ENCODE peak calls at places on chromosome 22, in seven cellular contexts. One of them, this sample, is unnamed.

GRCh38 chr22:44544523-44545433 is 46.7 kb upstream of the RTL6 start:
- DNase-seq in spleen: no peak
- DNase-seq in GM23338: no peak
- DNase-seq in breast epithelium: no peak
- DNase-seq in sigmoid colon: no peak
- DNase-seq in H1: no peak
- DNase-seq in SK-N-SH: no peak
- DNase-seq in this sample: no peak

GRCh38 chr22:42366815-42367581 is 65.2 kb downstream of the NFAM1 start:
- DNase-seq in spleen: no peak
- DNase-seq in GM23338: no peak
- DNase-seq in breast epithelium: peak; percentile 67
- DNase-seq in sigmoid colon: peak; percentile 91
- DNase-seq in H1: no peak
- DNase-seq in SK-N-SH: no peak
- DNase-seq in this sample: no peak

GRCh38 chr22:38755911-38756532 is at the start of gene SUN2:
- DNase-seq in spleen: peak; percentile 98
- DNase-seq in GM23338: peak; percentile 76
- DNase-seq in breast epithelium: peak; percentile 93
- DNase-seq in sigmoid colon: peak; percentile 97
- DNase-seq in H1: peak; percentile 88
- DNase-seq in SK-N-SH: peak; percentile 95
- DNase-seq in this sample: peak; percentile 97

GRCh38 chr22:38567531-38568245 is 2.3 kb downstream of the DMC1 start:
- DNase-seq in spleen: no peak
- DNase-seq in GM23338: peak; percentile 8
- DNase-seq in breast epithelium: no peak
- DNase-seq in sigmoid colon: no peak
- DNase-seq in H1: peak; percentile 35
- DNase-seq in SK-N-SH: no peak
- DNase-seq in this sample: no peak

GRCh38 chr22:17339095-17339693 is 30.1 kb upstream of the CECR2 start:
- DNase-seq in spleen: no peak
- DNase-seq in GM23338: no peak
- DNase-seq in breast epithelium: no peak
- DNase-seq in sigmoid colon: no peak
- DNase-seq in H1: no peak
- DNase-seq in SK-N-SH: no peak
- DNase-seq in this sample: no peak

GRCh38 chr22:43205748-43206514 is 19.0 kb upstream of the TTLL12 start:
- DNase-seq in spleen: no peak
- DNase-seq in GM23338: no peak
- DNase-seq in breast epithelium: no peak
- DNase-seq in sigmoid colon: no peak
- DNase-seq in H1: no peak
- DNase-seq in SK-N-SH: no peak
- DNase-seq in this sample: no peak

GRCh38 chr22:26526165-26526564 is 13.9 kb upstream of the TFIP11 start:
- DNase-seq in spleen: no peak
- DNase-seq in GM23338: no peak
- DNase-seq in breast epithelium: no peak
- DNase-seq in sigmoid colon: no peak
- DNase-seq in H1: no peak
- DNase-seq in SK-N-SH: no peak
- DNase-seq in this sample: no peak

GRCh38 chr22:37418627-37419369 is 8.5 kb downstream of the ELFN2 start:
- DNase-seq in spleen: no peak
- DNase-seq in GM23338: peak; percentile 46
- DNase-seq in breast epithelium: no peak
- DNase-seq in sigmoid colon: no peak
- DNase-seq in H1: no peak
- DNase-seq in SK-N-SH: no peak
- DNase-seq in this sample: no peak

GRCh38 chr22:23534201-23534850 is 45.8 kb downstream of the IGLL1 start:
- DNase-seq in spleen: peak; percentile 69
- DNase-seq in GM23338: no peak
- DNase-seq in breast epithelium: no peak
- DNase-seq in sigmoid colon: peak; percentile 46
- DNase-seq in H1: no peak
- DNase-seq in SK-N-SH: peak; percentile 28
- DNase-seq in this sample: peak; percentile 55

GRCh38 chr22:23218867-23219251 is 38.5 kb downstream of the BCR start:
- DNase-seq in spleen: peak; percentile 93
- DNase-seq in GM23338: peak; percentile 70
- DNase-seq in breast epithelium: no peak
- DNase-seq in sigmoid colon: no peak
- DNase-seq in H1: no peak
- DNase-seq in SK-N-SH: peak; percentile 60
- DNase-seq in this sample: no peak

GRCh38 chr22:49600452-49600847 is 227.2 kb downstream of the BRD1 start:
- DNase-seq in spleen: no peak
- DNase-seq in GM23338: no peak
- DNase-seq in breast epithelium: no peak
- DNase-seq in sigmoid colon: no peak
- DNase-seq in H1: no peak
- DNase-seq in SK-N-SH: no peak
- DNase-seq in this sample: no peak

GRCh38 chr22:20448630-20449029 is 11.0 kb upstream of the SCARF2 start:
- DNase-seq in spleen: no peak
- DNase-seq in GM23338: no peak
- DNase-seq in breast epithelium: no peak
- DNase-seq in sigmoid colon: no peak
- DNase-seq in H1: no peak
- DNase-seq in SK-N-SH: no peak
- DNase-seq in this sample: no peak

GRCh38 chr22:37904572-37905533 is 1.2 kb upstream of the MICALL1 start:
- DNase-seq in spleen: no peak
- DNase-seq in GM23338: peak; percentile 40
- DNase-seq in breast epithelium: no peak
- DNase-seq in sigmoid colon: peak; percentile 83
- DNase-seq in H1: peak; percentile 67
- DNase-seq in SK-N-SH: peak; percentile 58
- DNase-seq in this sample: no peak

GRCh38 chr22:48711031-48711431 is 1116.6 kb downstream of the BRD1 start:
- DNase-seq in spleen: peak; percentile 54
- DNase-seq in GM23338: no peak
- DNase-seq in breast epithelium: no peak
- DNase-seq in sigmoid colon: peak; percentile 19
- DNase-seq in H1: no peak
- DNase-seq in SK-N-SH: no peak
- DNase-seq in this sample: no peak

GRCh38 chr22:48347311-48347710 is 1480.4 kb downstream of the BRD1 start:
- DNase-seq in spleen: no peak
- DNase-seq in GM23338: no peak
- DNase-seq in breast epithelium: no peak
- DNase-seq in sigmoid colon: peak; percentile 30
- DNase-seq in H1: no peak
- DNase-seq in SK-N-SH: no peak
- DNase-seq in this sample: no peak

GRCh38 chr22:50727678-50728522 is 10.1 kb upstream of the ACR start:
- DNase-seq in spleen: peak; percentile 72
- DNase-seq in GM23338: no peak
- DNase-seq in breast epithelium: no peak
- DNase-seq in sigmoid colon: peak; percentile 46
- DNase-seq in H1: no peak
- DNase-seq in SK-N-SH: no peak
- DNase-seq in this sample: peak; percentile 71

GRCh38 chr22:50544078-50544745 is 1.5 kb upstream of the KLHDC7B start:
- DNase-seq in spleen: peak; percentile 97
- DNase-seq in GM23338: peak; percentile 93
- DNase-seq in breast epithelium: peak; percentile 49
- DNase-seq in sigmoid colon: peak; percentile 81
- DNase-seq in H1: peak; percentile 95
- DNase-seq in SK-N-SH: peak; percentile 83
- DNase-seq in this sample: peak; percentile 87

GRCh38 chr22:27668828-27669797 is 132.4 kb downstream of the MN1 start:
- DNase-seq in spleen: peak; percentile 79
- DNase-seq in GM23338: peak; percentile 7
- DNase-seq in breast epithelium: no peak
- DNase-seq in sigmoid colon: no peak
- DNase-seq in H1: no peak
- DNase-seq in SK-N-SH: no peak
- DNase-seq in this sample: no peak

GRCh38 chr22:22840778-22841177 is 46.8 kb upstream of the IGLL5 start:
- DNase-seq in spleen: no peak
- DNase-seq in GM23338: no peak
- DNase-seq in breast epithelium: no peak
- DNase-seq in sigmoid colon: no peak
- DNase-seq in H1: no peak
- DNase-seq in SK-N-SH: no peak
- DNase-seq in this sample: no peak

GRCh38 chr22:23182289-23183106 is 2.2 kb downstream of the BCR start:
- DNase-seq in spleen: no peak
- DNase-seq in GM23338: peak; percentile 47
- DNase-seq in breast epithelium: no peak
- DNase-seq in sigmoid colon: no peak
- DNase-seq in H1: no peak
- DNase-seq in SK-N-SH: no peak
- DNase-seq in this sample: no peak

GRCh38 chr22:32760815-32761214 is 40.7 kb upstream of the TIMP3 start:
- DNase-seq in spleen: no peak
- DNase-seq in GM23338: no peak
- DNase-seq in breast epithelium: no peak
- DNase-seq in sigmoid colon: no peak
- DNase-seq in H1: no peak
- DNase-seq in SK-N-SH: no peak
- DNase-seq in this sample: no peak

GRCh38 chr22:23457586-23457985 is 122.5 kb downstream of the IGLL1 start:
- DNase-seq in spleen: no peak
- DNase-seq in GM23338: no peak
- DNase-seq in breast epithelium: no peak
- DNase-seq in sigmoid colon: no peak
- DNase-seq in H1: no peak
- DNase-seq in SK-N-SH: no peak
- DNase-seq in this sample: no peak

GRCh38 chr22:32725369-32725988 is 76.0 kb upstream of the TIMP3 start:
- DNase-seq in spleen: no peak
- DNase-seq in GM23338: no peak
- DNase-seq in breast epithelium: no peak
- DNase-seq in sigmoid colon: no peak
- DNase-seq in H1: no peak
- DNase-seq in SK-N-SH: no peak
- DNase-seq in this sample: no peak

GRCh38 chr22:32634424-32634981 is 159.9 kb downstream of the FBXO7 start:
- DNase-seq in spleen: no peak
- DNase-seq in GM23338: no peak
- DNase-seq in breast epithelium: no peak
- DNase-seq in sigmoid colon: no peak
- DNase-seq in H1: no peak
- DNase-seq in SK-N-SH: no peak
- DNase-seq in this sample: no peak

GRCh38 chr22:29078869-29079207 is 6.0 kb downstream of the KREMEN1 start:
- DNase-seq in spleen: no peak
- DNase-seq in GM23338: no peak
- DNase-seq in breast epithelium: no peak
- DNase-seq in sigmoid colon: no peak
- DNase-seq in H1: no peak
- DNase-seq in SK-N-SH: no peak
- DNase-seq in this sample: no peak

GRCh38 chr22:45478108-45478771 is 24.4 kb upstream of the FBLN1 start:
- DNase-seq in spleen: peak; percentile 12
- DNase-seq in GM23338: no peak
- DNase-seq in breast epithelium: no peak
- DNase-seq in sigmoid colon: no peak
- DNase-seq in H1: no peak
- DNase-seq in SK-N-SH: no peak
- DNase-seq in this sample: no peak

GRCh38 chr22:46561435-46561905 is 24.1 kb upstream of the CELSR1 start:
- DNase-seq in spleen: peak; percentile 47
- DNase-seq in GM23338: peak; percentile 78
- DNase-seq in breast epithelium: no peak
- DNase-seq in sigmoid colon: no peak
- DNase-seq in H1: no peak
- DNase-seq in SK-N-SH: peak; percentile 63
- DNase-seq in this sample: peak; percentile 44
- H3K4me3 ChIP-seq in spleen: no peak overlapping the region
- H3K4me3 ChIP-seq in GM23338: peak overlapping the region; percentile 34
- H3K4me3 ChIP-seq in breast epithelium: no peak overlapping the region
- H3K4me3 ChIP-seq in sigmoid colon: no peak overlapping the region
- H3K4me3 ChIP-seq in H1: peak overlapping the region; percentile 50
- H3K4me3 ChIP-seq in SK-N-SH: no peak overlapping the region
- H3K4me3 ChIP-seq in this sample: no peak overlapping the region

DNA sequence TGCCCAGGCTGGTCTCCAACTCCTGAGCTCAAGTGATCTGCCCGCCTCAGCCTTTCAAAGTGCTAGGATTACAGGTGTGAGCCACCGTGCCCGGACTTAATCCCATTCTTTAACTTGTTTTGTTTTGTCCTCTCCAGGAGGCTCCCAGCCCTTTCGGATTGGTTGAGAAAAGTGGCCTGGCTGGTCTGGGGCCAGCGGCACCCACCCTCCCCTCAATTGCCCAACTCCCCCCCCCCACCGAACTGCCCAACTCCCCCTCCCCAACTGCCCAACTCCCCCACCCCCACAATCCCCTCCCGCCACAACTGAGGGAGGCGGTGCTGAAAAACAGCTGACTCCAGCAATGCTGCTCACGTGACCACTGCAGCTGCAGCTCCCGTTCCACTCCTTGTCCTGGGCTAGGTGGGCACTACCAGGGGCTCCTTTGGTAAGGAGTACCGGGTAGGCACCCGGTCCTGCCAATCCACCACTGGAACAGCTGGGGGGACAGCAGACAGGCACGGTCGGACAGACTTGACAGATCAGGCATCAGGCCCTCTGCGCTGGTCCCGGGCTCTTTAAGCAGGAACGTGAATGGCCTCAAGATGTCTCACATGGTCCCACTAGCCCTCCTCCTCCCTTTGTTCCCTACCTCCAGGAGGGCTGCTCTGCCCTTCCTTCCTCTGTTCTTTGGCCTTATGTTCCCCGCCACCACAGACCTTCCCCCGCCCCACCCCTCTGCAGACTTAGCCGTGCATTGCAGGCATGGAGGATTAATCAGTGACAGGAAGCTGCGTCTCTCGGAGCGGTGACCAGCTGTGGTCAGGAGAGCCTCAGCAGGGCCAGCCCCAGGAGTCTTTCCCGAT is at the start of gene TCN2:
- DNase-seq in spleen: peak; percentile 88
- DNase-seq in GM23338: peak; percentile 93
- DNase-seq in breast epithelium: peak; percentile 57
- DNase-seq in sigmoid colon: peak; percentile 88
- DNase-seq in H1: peak; percentile 91
- DNase-seq in SK-N-SH: peak; percentile 80
- DNase-seq in this sample: peak; percentile 81
- TF ChIP-seq POLR2AphosphoS5 in spleen: peak; percentile 56
- TF ChIP-seq POLR2AphosphoS5 in GM23338: peak; percentile 67
- TF ChIP-seq POLR2AphosphoS5 in breast epithelium: no peak
- TF ChIP-seq POLR2AphosphoS5 in sigmoid colon: no peak
- TF ChIP-seq POLR2AphosphoS5 in H1: no peak
- TF ChIP-seq POLR2AphosphoS5 in SK-N-SH: peak; percentile 40
- TF ChIP-seq POLR2AphosphoS5 in this sample: no peak

GRCh38 chr22:36341640-36342041 is 46.1 kb downstream of the MYH9 start:
- DNase-seq in spleen: no peak
- DNase-seq in GM23338: no peak
- DNase-seq in breast epithelium: no peak
- DNase-seq in sigmoid colon: no peak
- DNase-seq in H1: no peak
- DNase-seq in SK-N-SH: no peak
- DNase-seq in this sample: no peak
- H3K4me1 ChIP-seq in spleen: peaks cover 100% of the 10 kb centered on the region
- H3K4me1 ChIP-seq in GM23338: peaks cover 23% of the 10 kb centered on the region
- H3K4me1 ChIP-seq in breast epithelium: peaks cover 26% of the 10 kb centered on the region
- H3K4me1 ChIP-seq in sigmoid colon: no peaks in the 10 kb centered on the region
- H3K4me1 ChIP-seq in H1: peaks cover 3% of the 10 kb centered on the region
- H3K4me1 ChIP-seq in SK-N-SH: peaks cover 3% of the 10 kb centered on the region
- H3K4me1 ChIP-seq in this sample: peaks cover 79% of the 10 kb centered on the region

GRCh38 chr22:40385041-40385782 is 14.8 kb downstream of the SGSM3 start:
- DNase-seq in spleen: no peak
- DNase-seq in GM23338: no peak
- DNase-seq in breast epithelium: no peak
- DNase-seq in sigmoid colon: no peak
- DNase-seq in H1: no peak
- DNase-seq in SK-N-SH: no peak
- DNase-seq in this sample: no peak
- H3K4me3 ChIP-seq in spleen: no peak overlapping the region
- H3K4me3 ChIP-seq in GM23338: no peak overlapping the region
- H3K4me3 ChIP-seq in breast epithelium: no peak overlapping the region
- H3K4me3 ChIP-seq in sigmoid colon: no peak overlapping the region
- H3K4me3 ChIP-seq in H1: no peak overlapping the region
- H3K4me3 ChIP-seq in SK-N-SH: no peak overlapping the region
- H3K4me3 ChIP-seq in this sample: no peak overlapping the region

This sample was measured in suprapubic skin.